ENCODE peak calls at places on chromosome 12, in nine cellular contexts. F is GM12864, Y is fibroblast of villous mesenchyme, R is NCI-H345, M is KG1, I is ACHN, A is pancreas, J is DMS153, G is left ventricle myocardium inferior. Q is an unnamed sample.

GRCh38 chr12:57467915-57468314 is 8.3 kb downstream of the GLI1 start:
- DNase-seq in M (no peak), R (no peak), F (no peak), A (no peak), I (no peak), Y (no peak), J (no peak), G (no peak), Q (no peak)

GRCh38 chr12:31922341-31923062 is 36.7 kb upstream of the RESF1 start:
- DNase-seq in M (no peak), G (no peak), J (no peak), I (no peak), Y (no peak), R (no peak), F (no peak), A (no peak), Q (no peak)

GRCh38 chr12:9636807-9637206 is 29.1 kb upstream of the KLRB1 start:
- DNase-seq in R (no peak), A (no peak), M (no peak), Y (no peak), G (no peak), J (no peak), F (no peak), I (no peak), Q (no peak)

GRCh38 chr12:93266-94005 is 26.9 kb downstream of the IQSEC3 start:
- DNase-seq in J (no peak), M (no peak), G (no peak), F (no peak), Y (no peak), A (no peak), R (no peak), I (no peak), Q (no peak)

GRCh38 chr12:78787576-78787975 is 77.0 kb upstream of the SYT1 start:
- DNase-seq in I (no peak), A (no peak), J (no peak), G (no peak), F (no peak), R (no peak), Y (no peak), M (no peak), Q (no peak)

GRCh38 chr12:49776413-49776812 is 35.1 kb downstream of the TMBIM6 start:
- DNase-seq in R (peak), I (peak), F (peak), M (peak), Y (peak), J (peak), G (peak), A (no peak), Q (peak)

GRCh38 chr12:39872425-39872824 is 233.5 kb downstream of the SLC2A13 start:
- DNase-seq in G (no peak), J (no peak), Y (no peak), F (no peak), M (no peak), R (no peak), I (no peak), A (no peak), Q (no peak)

GRCh38 chr12:5052348-5052747 is 8.7 kb downstream of the KCNA5 start:
- DNase-seq in A (no peak), I (no peak), Y (no peak), G (no peak), J (no peak), F (no peak), M (no peak), R (no peak), Q (no peak)

GRCh38 chr12:19031032-19031431 is 98.5 kb upstream of the PLEKHA5 start:
- DNase-seq in G (no peak), F (no peak), Y (peak), I (peak), A (no peak), J (no peak), R (no peak), M (no peak), Q (no peak)

GRCh38 chr12:50344775-50345174 is 51.6 kb downstream of the FAM186A start:
- DNase-seq in J (no peak), F (no peak), M (no peak), I (no peak), A (no peak), G (no peak), R (no peak), Y (no peak), Q (no peak)

GRCh38 chr12:94779520-94779919 is 129.2 kb upstream of the TMCC3 start:
- DNase-seq in M (no peak), J (no peak), Y (peak), F (no peak), R (no peak), A (no peak), I (peak), G (no peak), Q (no peak)

GRCh38 chr12:851913-852312 is 97.6 kb downstream of the RAD52 start:
- DNase-seq in R (no peak), I (peak), M (no peak), A (no peak), F (no peak), G (no peak), J (no peak), Y (peak), Q (no peak)

GRCh38 chr12:80714846-80715245 is 1.9 kb upstream of the MYF5 start:
- DNase-seq in Y (no peak), F (no peak), G (no peak), M (no peak), J (no peak), R (no peak), A (no peak), I (no peak), Q (no peak)

GRCh38 chr12:22624573-22624907 is 431 bp upstream of the ETNK1 start:
- DNase-seq in I (no peak), F (no peak), G (no peak), A (no peak), M (no peak), Y (no peak), J (no peak), R (peak), Q (no peak)